ENCODE peak calls at places on chromosomes 16 and 17, in six cellular contexts. Y is WTC11, N is GM12878, V is HepG2, P is K562, Z is H1. L is an unnamed sample.
A peak's percentile ranks its signal among the peaks of the same experiment; 100 is the strongest.

GRCh38 chr16:84362410-84362809 is 5.9 kb upstream of the ATP2C2 start:
- DNase-seq in Y (no peak), N (no peak), V (no peak), P (no peak), Z (no peak), L (peak; percentile 27)

GRCh38 chr17:40093580-40094201 is 6.7 kb downstream of the NR1D1 start:
- DNase-seq in Y (no peak), N (no peak), V (no peak), P (no peak), Z (no peak), L (no peak)

GRCh38 chr16:21001262-21001661 is 100.7 kb downstream of the LYRM1 start:
- DNase-seq in Y (peak; percentile 64), N (no peak), V (peak; percentile 46), P (peak; percentile 40), Z (peak; percentile 54), L (peak; percentile 80)

GRCh38 chr17:78255029-78255656 is 23.7 kb downstream of the TMEM235 start:
- DNase-seq in Y (no peak), N (no peak), V (no peak), P (no peak), Z (no peak), L (no peak)

GRCh38 chr16:887846-888245 is 82.9 kb downstream of the LMF1 start:
- DNase-seq in Y (no peak), N (no peak), V (no peak), P (no peak), Z (no peak), L (no peak)

GRCh38 chr17:59972778-59973177 is 8.2 kb upstream of the RNFT1 start:
- DNase-seq in Y (no peak), N (no peak), V (no peak), P (no peak), Z (no peak), L (no peak)

GRCh38 chr17:44988256-44988942 is 20.3 kb upstream of the C1QL1 start:
- DNase-seq in Y (peak; percentile 33), N (no peak), V (no peak), P (no peak), Z (peak; percentile 60), L (peak; percentile 62)

GRCh38 chr17:72151565-72152391 is 31.0 kb downstream of the SOX9 start:
- DNase-seq in Y (peak; percentile 18), N (no peak), V (peak; percentile 97), P (peak; percentile 19), Z (peak; percentile 53), L (peak; percentile 62)

GRCh38 chr17:35345926-35346771 is 27.3 kb downstream of the SLFN11 start:
- DNase-seq in Y (peak; percentile 24), N (no peak), V (no peak), P (peak; percentile 14), Z (peak; percentile 64), L (peak; percentile 72)

GRCh38 chr16:19284207-19284606 is 1.3 kb upstream of the CLEC19A start:
- DNase-seq in Y (no peak), N (no peak), V (no peak), P (no peak), Z (no peak), L (no peak)

GRCh38 chr16:14958970-14959369 is 15.9 kb upstream of the PDXDC1 start:
- DNase-seq in Y (no peak), N (no peak), V (no peak), P (no peak), Z (peak; percentile 33), L (peak; percentile 10)

GRCh38 chr17:20234266-20234665 is 225.1 kb downstream of the SPECC1 start:
- DNase-seq in Y (no peak), N (no peak), V (no peak), P (no peak), Z (no peak), L (no peak)

GRCh38 chr17:59890720-59891119 is 2.0 kb downstream of the TUBD1 start:
- DNase-seq in Y (no peak), N (no peak), V (peak; percentile 61), P (peak; percentile 20), Z (no peak), L (no peak)

GRCh38 chr17:7064248-7064647 is 15.8 kb downstream of the CLEC10A start:
- DNase-seq in Y (no peak), N (no peak), V (no peak), P (no peak), Z (no peak), L (no peak)

GRCh38 chr17:4899341-4900230 is at the start of gene C17orf107:
- DNase-seq in Y (peak; percentile 84), N (no peak), V (no peak), P (no peak), Z (no peak), L (peak; percentile 92)

GRCh38 chr17:38741443-38741842 is 6.7 kb downstream of the PCGF2 start:
- DNase-seq in Y (no peak), N (no peak), V (no peak), P (no peak), Z (no peak), L (no peak)

GRCh38 chr17:55263565-55264272 is 1.0 kb upstream of the HLF start:
- DNase-seq in Y (peak; percentile 25), N (no peak), V (no peak), P (no peak), Z (peak; percentile 51), L (peak; percentile 44)

GRCh38 chr16:85162478-85163277 is 50.4 kb upstream of the CIBAR2 start:
- DNase-seq in Y (no peak), N (no peak), V (no peak), P (no peak), Z (no peak), L (no peak)

GRCh38 chr17:67221062-67221998 is 23.7 kb downstream of the HELZ start:
- DNase-seq in Y (no peak), N (no peak), V (peak; percentile 34), P (peak; percentile 45), Z (no peak), L (peak; percentile 54)

GRCh38 chr16:54655171-54655590 is 275.5 kb upstream of the IRX5 start:
- DNase-seq in Y (peak; percentile 20), N (no peak), V (no peak), P (no peak), Z (peak; percentile 52), L (peak; percentile 41)

GRCh38 chr17:8223356-8224063 is 13.1 kb upstream of the AURKB start:
- DNase-seq in Y (peak; percentile 77), N (no peak), V (peak; percentile 79), P (peak; percentile 55), Z (peak; percentile 82), L (peak; percentile 82)

GRCh38 chr16:27642753-27643152 is 92.8 kb downstream of the KATNIP start:
- DNase-seq in Y (peak; percentile 49), N (no peak), V (peak; percentile 35), P (peak; percentile 39), Z (peak; percentile 54), L (peak; percentile 64)

GRCh38 chr16:84197487-84198128 is 6.7 kb downstream of the ADAD2 start:
- DNase-seq in Y (no peak), N (no peak), V (no peak), P (no peak), Z (no peak), L (no peak)

DNA sequence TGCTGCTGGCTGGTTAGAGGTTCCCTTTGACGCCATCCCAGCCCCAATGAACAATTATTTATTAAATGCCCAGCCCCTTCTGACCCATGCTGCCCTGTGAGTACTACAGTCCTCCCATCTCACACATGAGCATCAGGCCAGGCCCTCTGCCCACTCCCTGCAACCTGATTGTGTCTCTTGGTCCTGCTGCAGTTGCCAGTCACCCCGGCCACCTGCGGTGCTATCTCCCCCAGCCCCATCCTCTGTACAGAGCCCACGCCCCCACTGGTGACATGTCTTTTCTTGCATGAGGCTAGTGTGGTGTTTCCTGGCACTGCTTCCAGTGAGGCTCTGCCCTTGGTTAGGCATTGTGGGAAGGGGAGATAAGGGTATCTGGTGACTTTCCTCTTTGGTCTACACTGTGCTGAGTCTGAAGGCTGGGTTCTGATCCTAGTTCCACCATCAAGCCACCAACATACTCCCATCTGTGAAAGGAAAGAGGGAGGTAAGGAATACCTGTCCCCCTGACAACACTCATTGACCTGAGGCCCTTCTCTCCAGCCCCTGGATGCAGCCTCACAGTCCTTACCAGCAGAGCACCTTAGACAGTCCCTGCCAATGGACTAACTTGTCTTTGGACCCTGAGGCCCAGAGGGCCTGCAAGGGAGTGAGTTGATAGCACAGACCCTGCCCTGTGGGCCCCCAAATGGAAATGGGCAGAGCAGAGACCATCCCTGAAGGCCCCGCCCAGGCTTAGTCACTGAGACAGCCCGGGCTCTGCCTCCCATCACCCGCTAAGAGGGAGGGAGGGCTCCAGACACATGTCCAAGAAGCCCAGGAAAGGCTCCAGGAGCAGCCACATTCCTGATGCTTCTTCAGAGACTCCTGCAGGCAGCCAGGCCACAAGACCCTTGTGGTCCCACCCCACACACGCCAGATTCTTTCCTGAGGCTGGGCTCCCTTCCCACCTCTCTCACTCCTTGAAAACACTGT is 11.3 kb downstream of the CX3CL1 start:
- DNase-seq in Y (no peak), N (no peak), V (peak; percentile 44), P (no peak), Z (no peak), L (no peak)
- TF ChIP-seq CREB1 in Y (no peak), N (no peak), V (no peak), P (no peak), Z (no peak), L (no peak)

DNA sequence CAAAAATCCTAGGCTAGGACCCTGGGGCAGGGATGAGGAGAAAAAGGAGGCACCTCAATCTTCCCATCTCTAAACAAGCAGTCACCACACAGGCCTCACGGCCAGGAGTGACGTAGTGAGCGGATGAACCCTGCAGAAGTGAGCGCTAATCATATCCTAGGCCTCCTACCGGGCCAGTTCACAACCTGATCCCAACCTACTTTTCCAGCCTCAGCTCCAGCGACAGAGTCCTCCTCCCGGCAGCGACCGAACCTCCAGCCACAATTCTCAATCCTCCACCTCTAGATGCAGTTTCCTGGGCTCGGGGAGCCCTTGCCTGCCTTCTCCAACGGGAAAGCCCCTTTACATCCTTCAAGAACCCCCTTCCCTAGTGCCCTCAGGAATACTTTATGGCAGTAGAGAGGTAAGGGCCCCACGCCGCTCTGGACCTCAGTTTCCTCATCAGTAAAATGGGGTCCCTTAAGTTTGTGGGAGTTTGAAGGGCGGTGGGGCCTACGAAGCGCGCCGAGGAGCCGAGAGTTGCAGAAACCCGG is 1.4 kb downstream of the ZNF668 start:
- DNase-seq in Y (no peak), N (no peak), V (peak; percentile 27), P (peak; percentile 62), Z (no peak), L (peak; percentile 30)
- TF ChIP-seq CREB1 in Y (no peak), N (peak; percentile 32), V (peak; percentile 75), P (peak; percentile 47), Z (no peak), L (no peak)

GRCh38 chr16:88616320-88616719 is 22.1 kb upstream of the IL17C start:
- DNase-seq in Y (no peak), N (no peak), V (no peak), P (no peak), Z (no peak), L (no peak)
- TF ChIP-seq CREB1 in Y (no peak), N (no peak), V (no peak), P (no peak), Z (no peak), L (no peak)

DNA sequence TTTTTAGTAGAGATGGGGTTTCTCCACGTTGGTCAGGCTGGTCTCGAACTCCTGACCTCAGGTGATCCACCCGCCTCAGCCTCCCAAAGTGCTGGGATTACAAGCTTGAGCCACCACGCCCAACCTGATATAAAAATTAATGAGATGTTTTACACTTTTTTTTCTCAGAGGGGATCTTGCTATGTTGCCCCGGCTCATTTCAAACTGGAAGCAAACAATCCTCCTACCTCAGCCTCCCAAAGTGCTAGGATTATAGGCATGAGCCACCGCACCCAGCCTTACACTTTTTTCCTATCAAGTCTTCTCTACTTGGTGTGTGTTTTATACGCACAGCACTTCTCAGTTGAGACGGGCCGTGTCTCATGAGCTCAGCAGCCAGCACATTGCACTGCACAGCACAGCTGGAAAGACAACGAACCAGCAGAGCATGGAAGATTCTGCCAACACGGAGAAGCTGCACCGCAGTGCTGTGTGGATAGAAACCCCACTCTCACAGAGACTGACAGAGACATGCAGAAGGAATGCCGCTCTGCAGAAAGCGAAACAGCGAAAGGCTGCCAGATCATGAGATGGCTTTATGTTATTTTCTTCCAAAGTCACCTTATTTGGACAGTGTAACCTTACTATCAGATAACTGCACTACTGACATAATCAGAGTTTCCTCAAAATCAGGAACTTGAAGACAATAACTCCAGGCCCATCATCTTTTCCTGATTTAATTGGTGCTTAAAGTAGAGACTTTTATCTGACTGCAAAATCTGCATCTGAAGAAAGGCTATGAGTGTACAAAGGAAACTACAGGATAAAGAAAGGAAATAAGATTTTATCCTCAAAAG is 6.5 kb upstream of the QRICH2 start:
- DNase-seq in Y (no peak), N (no peak), V (no peak), P (no peak), Z (no peak), L (no peak)
- TF ChIP-seq CREB1 in Y (no peak), N (no peak), V (no peak), P (no peak), Z (no peak), L (no peak)

L was measured in GM23338.